ENCODE peak calls at places on chromosome 22, in six cellular contexts. B is GM23338, C is MM.1S, A is PC-3, K is neural progenitor cell, P is SK-N-SH. Z is an unnamed sample.

GRCh38 chr22:30928401-30928800 is 40.2 kb downstream of the MORC2 start:
- DNase-seq in B (no peak), C (no peak), A (no peak), K (no peak), P (no peak), Z (no peak)

GRCh38 chr22:21907638-21908522 is 40.4 kb upstream of the MAPK1 start:
- DNase-seq in B (no peak), C (no peak), A (no peak), K (no peak), P (no peak), Z (no peak)

GRCh38 chr22:25668437-25668836 is 73.6 kb upstream of the MYO18B start:
- DNase-seq in B (no peak), C (no peak), A (no peak), K (no peak), P (peak; percentile 55), Z (peak; percentile 44)

GRCh38 chr22:41286639-41287091 is 678 bp upstream of the RANGAP1 start:
- DNase-seq in B (no peak), C (no peak), A (no peak), K (no peak), P (peak; percentile 26), Z (peak; percentile 61)

GRCh38 chr22:19011075-19011474 is 75.0 kb upstream of the PRODH start:
- DNase-seq in B (no peak), C (no peak), A (peak; percentile 48), K (no peak), P (no peak), Z (no peak)

GRCh38 chr22:22943521-22944267 is 56.1 kb downstream of the IGLL5 start:
- DNase-seq in B (peak; percentile 39), C (no peak), A (no peak), K (no peak), P (peak; percentile 38), Z (no peak)

GRCh38 chr22:21927174-21927823 is 25.3 kb downstream of the PPM1F start:
- DNase-seq in B (peak; percentile 46), C (no peak), A (no peak), K (no peak), P (no peak), Z (no peak)

GRCh38 chr22:50444663-50445062 is 30.2 kb downstream of the SBF1 start:
- DNase-seq in B (no peak), C (no peak), A (peak; percentile 38), K (no peak), P (no peak), Z (peak; percentile 86)

GRCh38 chr22:19632671-19633148 is 81.6 kb upstream of the SEPTIN5 start:
- DNase-seq in B (no peak), C (no peak), A (no peak), K (no peak), P (peak; percentile 7), Z (peak; percentile 20)

GRCh38 chr22:47237890-47238480 is 475.5 kb downstream of the TBC1D22A start:
- DNase-seq in B (no peak), C (no peak), A (no peak), K (no peak), P (no peak), Z (no peak)

GRCh38 chr22:47168900-47169800 is 406.7 kb downstream of the TBC1D22A start:
- DNase-seq in B (peak; percentile 53), C (no peak), A (peak; percentile 23), K (peak; percentile 35), P (peak; percentile 59), Z (peak; percentile 26)

GRCh38 chr22:17634696-17635095 is 3.9 kb upstream of the BCL2L13 start:
- DNase-seq in B (no peak), C (no peak), A (no peak), K (no peak), P (no peak), Z (peak; percentile 75)

GRCh38 chr22:21978564-21979386 is 3.8 kb downstream of the TOP3B start:
- DNase-seq in B (no peak), C (no peak), A (no peak), K (no peak), P (peak; percentile 16), Z (no peak)

GRCh38 chr22:23190526-23190925 is 10.2 kb downstream of the BCR start:
- DNase-seq in B (no peak), C (no peak), A (no peak), K (no peak), P (no peak), Z (no peak)

GRCh38 chr22:26403827-26404226 is 25.2 kb upstream of the ASPHD2 start:
- DNase-seq in B (no peak), C (no peak), A (no peak), K (no peak), P (no peak), Z (no peak)

GRCh38 chr22:50490531-50491308 is 4.1 kb downstream of the MIOX start:
- DNase-seq in B (no peak), C (no peak), A (no peak), K (no peak), P (no peak), Z (no peak)

GRCh38 chr22:30705710-30706651 is 11.3 kb downstream of the OSBP2 start:
- DNase-seq in B (no peak), C (peak; percentile 73), A (peak; percentile 83), K (peak; percentile 25), P (no peak), Z (peak; percentile 94)

GRCh38 chr22:33923660-33924246 is 3.5 kb upstream of the LARGE1 start:
- DNase-seq in B (peak; percentile 98), C (peak; percentile 82), A (peak; percentile 56), K (peak; percentile 94), P (peak; percentile 60), Z (peak; percentile 84)

GRCh38 chr22:29031236-29031982 is 30.2 kb downstream of the C22orf31 start:
- DNase-seq in B (peak; percentile 82), C (no peak), A (peak; percentile 83), K (peak; percentile 66), P (peak; percentile 70), Z (peak; percentile 97)

GRCh38 chr22:33831207-33831606 is 89.1 kb downstream of the LARGE1 start:
- DNase-seq in B (peak; percentile 46), C (no peak), A (no peak), K (no peak), P (no peak), Z (no peak)

GRCh38 chr22:22915670-22916035 is 28.0 kb downstream of the IGLL5 start:
- DNase-seq in B (no peak), C (no peak), A (no peak), K (no peak), P (no peak), Z (no peak)

GRCh38 chr22:22576244-22576988 is 17.4 kb upstream of the PRAME start:
- DNase-seq in B (peak; percentile 84), C (peak; percentile 48), A (peak; percentile 64), K (peak; percentile 81), P (peak; percentile 79), Z (peak; percentile 68)

GRCh38 chr22:39317084-39317755 is 2.2 kb downstream of the RPL3 start:
- DNase-seq in B (no peak), C (peak; percentile 72), A (peak; percentile 22), K (no peak), P (no peak), Z (peak; percentile 55)
- H3F3A ChIP-seq in B (peaks cover 75% of the 10 kb centered on the region), C (peaks cover 80% of the 10 kb centered on the region), A (peaks cover 28% of the 10 kb centered on the region), K (peaks cover 84% of the 10 kb centered on the region), P (peaks cover 34% of the 10 kb centered on the region), Z (peaks cover 82% of the 10 kb centered on the region)

DNA sequence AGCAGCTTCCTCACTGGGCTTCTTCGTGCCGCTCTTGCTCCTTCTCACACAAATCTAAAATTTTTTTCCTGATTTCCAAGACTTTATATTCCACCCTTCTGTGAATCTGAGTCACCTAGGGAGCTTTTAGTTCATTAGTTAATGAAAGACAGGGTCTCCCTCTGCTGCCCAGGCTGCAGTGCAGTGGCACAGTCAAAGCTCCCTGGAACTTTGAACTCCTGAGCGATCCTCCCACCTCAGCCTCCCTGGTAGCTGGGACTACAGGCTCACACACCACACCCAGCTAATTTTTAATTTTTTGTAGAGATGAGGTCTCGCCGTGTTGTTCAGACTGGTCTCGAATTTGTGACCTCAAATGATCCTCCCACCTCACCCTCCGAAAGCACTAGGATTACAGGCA is 116.9 kb downstream of the ATXN10 start:
- DNase-seq in B (no peak), C (no peak), A (no peak), K (no peak), P (no peak), Z (no peak)
- TF ChIP-seq EZH2phosphoT487 in B (no peak), C (no peak), A (no peak), K (no peak), P (no peak), Z (no peak)

DNA sequence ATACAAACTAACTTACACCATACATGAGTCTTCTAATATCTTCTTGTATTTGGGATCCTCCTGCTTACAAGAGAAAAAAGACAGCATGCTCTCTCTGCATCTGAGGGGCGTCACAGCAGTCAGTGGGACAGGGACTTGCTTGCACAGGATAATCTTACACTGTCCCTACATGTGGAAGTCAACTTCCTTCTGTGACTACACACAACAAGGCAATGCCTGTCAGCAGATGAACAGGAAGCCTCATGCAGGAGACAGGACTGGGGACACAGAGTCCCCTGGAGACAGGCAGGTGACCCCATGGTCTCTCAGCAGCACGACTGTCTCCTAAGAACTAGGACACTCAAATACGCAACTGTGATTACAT is 54.8 kb downstream of the PACSIN2 start:
- DNase-seq in B (no peak), C (no peak), A (no peak), K (no peak), P (no peak), Z (no peak)
- H3F3A ChIP-seq in B (peaks cover 1% of the 10 kb centered on the region), C (no peaks in the 10 kb centered on the region), A (no peaks in the 10 kb centered on the region), K (peaks cover 2% of the 10 kb centered on the region), P (no peaks in the 10 kb centered on the region), Z (no peaks in the 10 kb centered on the region)

GRCh38 chr22:32336185-32336603 is 21.5 kb upstream of the RFPL3 start:
- DNase-seq in B (peak; percentile 72), C (no peak), A (no peak), K (peak; percentile 92), P (no peak), Z (no peak)
- TF ChIP-seq EZH2phosphoT487 in B (no peak), C (no peak), A (no peak), K (no peak), P (no peak), Z (no peak)

GRCh38 chr22:43931771-43932170 is 8.2 kb downstream of the PNPLA3 start:
- DNase-seq in B (no peak), C (no peak), A (no peak), K (no peak), P (no peak), Z (no peak)

GRCh38 chr22:43925433-43926348 is 2.1 kb downstream of the PNPLA3 start:
- DNase-seq in B (peak; percentile 35), C (no peak), A (no peak), K (peak; percentile 94), P (no peak), Z (no peak)

GRCh38 chr22:43923631-43924548 is at the start of gene PNPLA3:
- DNase-seq in B (peak; percentile 98), C (no peak), A (peak; percentile 66), K (peak; percentile 98), P (peak; percentile 99), Z (peak; percentile 90)

GRCh38 chr22:43926349-43926710 is 2.7 kb downstream of the PNPLA3 start:
- DNase-seq in B (no peak), C (no peak), A (no peak), K (no peak), P (no peak), Z (no peak)

GRCh38 chr22:43928418-43929307 is 5.1 kb downstream of the PNPLA3 start:
- DNase-seq in B (no peak), C (no peak), A (no peak), K (no peak), P (peak; percentile 59), Z (no peak)
- H3F3A ChIP-seq in B (no peaks in the 10 kb centered on the region), C (no peaks in the 10 kb centered on the region), A (no peaks in the 10 kb centered on the region), K (peaks cover 21% of the 10 kb centered on the region), P (no peaks in the 10 kb centered on the region), Z (no peaks in the 10 kb centered on the region)